ENCODE peak calls at places on chromosomes 3 and 15, in seven cellular contexts. A, Q, B, I, G, M and H are unnamed samples.
A peak's percentile ranks its signal among the peaks of the same experiment; 100 is the strongest.

GRCh38 chr15:58070801-58071418 is 5.4 kb upstream of the ALDH1A2 start:
- DNase-seq in A (peak; percentile 77), Q (peak; percentile 74), B (peak; percentile 43), I (peak; percentile 43), G (peak; percentile 64), M (peak; percentile 68), H (peak; percentile 9)

GRCh38 chr3:132399054-132399929 is 18.0 kb upstream of the DNAJC13 start:
- DNase-seq in A (no peak), Q (peak; percentile 53), B (no peak), I (peak; percentile 68), G (peak; percentile 61), M (peak; percentile 19), H (peak; percentile 24)

GRCh38 chr15:74265046-74265639 is 29.0 kb downstream of the CCDC33 start:
- DNase-seq in A (no peak), Q (peak; percentile 87), B (no peak), I (peak; percentile 18), G (peak; percentile 26), M (no peak), H (no peak)

GRCh38 chr3:30600572-30600971 is 5.8 kb upstream of the TGFBR2 start:
- DNase-seq in A (no peak), Q (no peak), B (no peak), I (no peak), G (peak; percentile 58), M (no peak), H (no peak)

GRCh38 chr15:28113426-28114113 is 14.5 kb upstream of the OCA2 start:
- DNase-seq in A (no peak), Q (no peak), B (no peak), I (no peak), G (no peak), M (no peak), H (no peak)

GRCh38 chr3:120420855-120421570 is 29.8 kb downstream of the FSTL1 start:
- DNase-seq in A (peak; percentile 73), Q (no peak), B (no peak), I (peak; percentile 75), G (no peak), M (no peak), H (no peak)

GRCh38 chr3:116386168-116386567 is 59.1 kb downstream of the LSAMP start:
- DNase-seq in A (no peak), Q (no peak), B (no peak), I (no peak), G (no peak), M (no peak), H (no peak)

GRCh38 chr15:32979710-32980109 is 214.8 kb downstream of the FMN1 start:
- DNase-seq in A (no peak), Q (no peak), B (no peak), I (peak; percentile 98), G (peak; percentile 92), M (no peak), H (no peak)

GRCh38 chr3:52029053-52029452 is 27.3 kb downstream of the DUSP7 start:
- DNase-seq in A (no peak), Q (no peak), B (no peak), I (no peak), G (no peak), M (no peak), H (no peak)

GRCh38 chr3:48180530-48181253 is 7.5 kb downstream of the CDC25A start:
- DNase-seq in A (no peak), Q (no peak), B (no peak), I (no peak), G (no peak), M (no peak), H (no peak)
- H3K36me3 ChIP-seq in A (no peaks in the 10 kb centered on the region), Q (peaks cover 55% of the 10 kb centered on the region), B (no peaks in the 10 kb centered on the region), I (peaks cover 24% of the 10 kb centered on the region), G (peaks cover 87% of the 10 kb centered on the region), M (peaks cover 3% of the 10 kb centered on the region), H (no peaks in the 10 kb centered on the region)

DNA sequence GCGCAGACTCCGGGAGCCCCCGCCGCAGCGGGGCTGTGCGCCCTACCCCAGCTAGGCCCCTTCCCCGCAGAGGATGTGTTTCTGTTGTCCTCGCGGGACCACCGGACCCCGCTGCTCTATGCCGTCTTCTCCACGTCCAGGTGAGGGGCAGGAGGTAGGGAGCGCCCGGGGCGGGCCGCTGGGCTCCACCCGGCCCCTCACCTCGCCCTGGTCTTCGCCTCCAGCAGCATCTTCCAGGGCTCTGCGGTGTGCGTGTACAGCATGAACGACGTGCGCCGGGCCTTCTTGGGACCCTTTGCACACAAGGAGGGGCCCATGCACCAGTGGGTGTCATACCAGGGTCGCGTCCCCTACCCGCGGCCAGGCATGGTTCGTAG is 4.7 kb downstream of the SEMA3B start:
- DNase-seq in A (no peak), Q (no peak), B (no peak), I (no peak), G (no peak), M (no peak), H (no peak)
- H3K27ac ChIP-seq in A (no peak overlapping the region), Q (no peak overlapping the region), B (no peak overlapping the region), I (no peak overlapping the region), G (no peak overlapping the region), M (no peak overlapping the region), H (no peak overlapping the region)

GRCh38 chr3:20154928-20155327 is 31.1 kb downstream of the SGO1 start:
- DNase-seq in A (no peak), Q (no peak), B (no peak), I (no peak), G (no peak), M (no peak), H (no peak)

GRCh38 chr3:20161714-20162113 is 24.3 kb downstream of the SGO1 start:
- DNase-seq in A (no peak), Q (no peak), B (no peak), I (no peak), G (no peak), M (no peak), H (no peak)

DNA sequence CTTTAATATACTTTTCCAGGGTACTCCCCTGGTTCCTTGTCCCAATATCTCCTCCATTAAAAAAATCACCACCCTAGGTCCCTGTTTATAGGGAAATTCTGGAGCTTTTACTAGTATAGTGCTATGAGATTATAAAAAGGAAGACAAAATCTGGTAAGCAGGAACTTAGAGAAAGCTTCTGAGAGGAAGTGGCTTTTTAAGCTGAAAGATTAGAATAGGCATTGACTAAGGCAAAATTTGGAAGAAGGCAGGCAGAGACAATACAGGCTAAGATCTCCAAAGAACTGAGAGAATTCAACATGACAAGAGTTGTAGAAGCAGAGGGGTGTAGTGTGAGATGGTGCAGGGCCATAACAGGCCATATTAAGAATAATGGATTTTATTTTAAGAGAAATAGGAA is 25.8 kb downstream of the SGO1 start:
- DNase-seq in A (no peak), Q (no peak), B (no peak), I (no peak), G (no peak), M (no peak), H (no peak)
- H3K36me3 ChIP-seq in A (no peaks in the 10 kb centered on the region), Q (peaks cover 6% of the 10 kb centered on the region), B (no peaks in the 10 kb centered on the region), I (no peaks in the 10 kb centered on the region), G (peaks cover 17% of the 10 kb centered on the region), M (no peaks in the 10 kb centered on the region), H (no peaks in the 10 kb centered on the region)

GRCh38 chr3:43298761-43299160 is 12.4 kb downstream of the SNRK start:
- DNase-seq in A (no peak), Q (no peak), B (no peak), I (no peak), G (no peak), M (no peak), H (no peak)
- H3K27ac ChIP-seq in A (peak overlapping the region; percentile 51), Q (no peak overlapping the region), B (peak overlapping the region; percentile 89), I (no peak overlapping the region), G (no peak overlapping the region), M (no peak overlapping the region), H (peak overlapping the region; percentile 59)

GRCh38 chr3:58170376-58170775 is 40.4 kb downstream of the DNASE1L3 start:
- DNase-seq in A (no peak), Q (no peak), B (no peak), I (no peak), G (no peak), M (no peak), H (no peak)
- H3K36me3 ChIP-seq in A (peaks cover 23% of the 10 kb centered on the region), Q (peaks cover 4% of the 10 kb centered on the region), B (no peaks in the 10 kb centered on the region), I (peaks cover 42% of the 10 kb centered on the region), G (peaks cover 62% of the 10 kb centered on the region), M (peaks cover 2% of the 10 kb centered on the region), H (no peaks in the 10 kb centered on the region)

GRCh38 chr3:49016414-49017228 is 1.8 kb downstream of the DALRD3 start:
- DNase-seq in A (no peak), Q (no peak), B (no peak), I (no peak), G (no peak), M (no peak), H (no peak)
- H3K27ac ChIP-seq in A (no peak overlapping the region), Q (no peak overlapping the region), B (no peak overlapping the region), I (no peak overlapping the region), G (no peak overlapping the region), M (no peak overlapping the region), H (no peak overlapping the region)

GRCh38 chr3:158668506-158668905 is 3.9 kb downstream of the LXN start:
- DNase-seq in A (no peak), Q (no peak), B (no peak), I (peak; percentile 69), G (peak; percentile 14), M (no peak), H (no peak)

GRCh38 chr3:158672293-158673176 is at the start of gene LXN:
- DNase-seq in A (peak; percentile 79), Q (peak; percentile 61), B (peak; percentile 74), I (peak; percentile 87), G (peak; percentile 91), M (peak; percentile 96), H (peak; percentile 89)
- H3K36me3 ChIP-seq in A (peaks cover 6% of the 10 kb centered on the region), Q (peaks cover 3% of the 10 kb centered on the region), B (no peaks in the 10 kb centered on the region), I (peaks cover 4% of the 10 kb centered on the region), G (peaks cover 37% of the 10 kb centered on the region), M (no peaks in the 10 kb centered on the region), H (peaks cover 8% of the 10 kb centered on the region)

DNA sequence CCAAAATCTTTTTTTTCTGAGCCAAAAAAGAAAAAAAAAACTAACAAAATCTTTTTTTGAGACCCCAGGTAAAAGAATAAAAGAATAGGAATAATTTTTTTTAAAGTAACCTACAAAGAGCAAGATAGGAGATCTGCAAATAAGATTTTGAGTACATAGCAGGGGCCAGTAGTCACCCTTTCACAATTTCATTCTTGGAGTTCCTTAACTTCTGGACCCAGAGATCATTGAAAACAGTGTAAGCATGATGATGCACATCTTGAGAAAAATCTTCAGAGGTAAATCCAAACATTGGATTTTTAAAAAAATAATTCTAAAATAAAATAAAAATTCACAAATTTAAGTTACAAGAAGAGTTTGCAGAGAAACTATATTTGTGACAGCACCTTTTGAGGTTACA is 18.8 kb downstream of the TFRC start:
- DNase-seq in A (no peak), Q (no peak), B (no peak), I (peak; percentile 68), G (no peak), M (no peak), H (no peak)
- H3K27ac ChIP-seq in A (no peak overlapping the region), Q (no peak overlapping the region), B (no peak overlapping the region), I (peak overlapping the region; percentile 41), G (no peak overlapping the region), M (no peak overlapping the region), H (no peak overlapping the region)

DNA sequence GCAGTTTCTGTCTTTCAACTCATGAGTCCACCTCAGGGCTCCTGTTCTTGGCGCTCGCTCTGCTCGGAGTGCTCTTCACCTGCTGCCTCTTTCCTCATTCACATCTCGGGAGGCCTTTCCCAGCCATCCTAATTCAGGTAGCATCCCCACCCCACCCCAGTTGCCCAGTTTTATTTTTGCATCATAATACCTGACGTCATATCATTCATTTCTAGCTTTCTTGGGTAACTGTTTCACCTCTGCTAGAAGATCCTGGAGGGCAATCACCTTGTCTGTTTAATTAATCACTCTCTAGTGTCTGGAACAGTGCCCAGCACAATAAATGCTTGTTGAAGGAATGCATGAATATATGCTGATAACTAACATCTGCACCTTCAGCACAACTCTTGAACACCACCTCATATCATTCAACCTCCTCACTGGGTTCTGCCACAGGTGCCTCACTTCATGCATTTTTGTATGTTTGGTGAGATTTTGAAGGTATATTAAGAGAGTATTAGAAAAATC is 7.6 kb downstream of the NUSAP1 start:
- DNase-seq in A (no peak), Q (no peak), B (no peak), I (no peak), G (no peak), M (peak; percentile 93), H (no peak)
- H3K36me3 ChIP-seq in A (no peaks in the 10 kb centered on the region), Q (peaks cover 31% of the 10 kb centered on the region), B (no peaks in the 10 kb centered on the region), I (no peaks in the 10 kb centered on the region), G (peaks cover 45% of the 10 kb centered on the region), M (no peaks in the 10 kb centered on the region), H (no peaks in the 10 kb centered on the region)